ENCODE peak calls at places on chromosome 10, in seven cellular contexts. O is OCI-LY7, T is sigmoid colon, J is epithelial cell of esophagus, K is adrenal gland, H is dorsolateral prefrontal cortex, M is A549. D is an unnamed sample.
A peak's percentile ranks its signal among the peaks of the same experiment; 100 is the strongest.

GRCh38 chr10:21170216-21170615 is 273.1 kb upstream of the NEBL start:
- DNase-seq in O (no peak), K (no peak), J (no peak), M (no peak), T (no peak), H (no peak), D (no peak)

GRCh38 chr10:81426722-81427121 is 448.3 kb upstream of the NRG3 start:
- DNase-seq in H (no peak), O (no peak), T (no peak), K (no peak), M (no peak), J (no peak), D (no peak)

GRCh38 chr10:127195571-127196226 is 692 bp downstream of the INSYN2A start:
- DNase-seq in T (no peak), J (peak; percentile 13), M (peak; percentile 22), K (no peak), O (no peak), H (peak; percentile 39), D (no peak)

GRCh38 chr10:66167816-66168215 is 758.0 kb upstream of the LRRTM3 start:
- DNase-seq in K (no peak), T (no peak), M (no peak), J (peak; percentile 37), O (no peak), H (no peak), D (no peak)

GRCh38 chr10:132811891-132812481 is 26.0 kb upstream of the NKX6-2 start:
- DNase-seq in O (no peak), T (peak; percentile 63), J (no peak), M (no peak), K (no peak), H (no peak), D (no peak)

GRCh38 chr10:13987472-13987871 is 343.3 kb downstream of the FRMD4A start:
- DNase-seq in T (no peak), H (no peak), O (no peak), J (peak; percentile 49), M (peak; percentile 11), K (peak; percentile 10), D (no peak)

GRCh38 chr10:72679838-72680241 is 12.1 kb upstream of the MCU start:
- DNase-seq in J (no peak), O (no peak), H (no peak), K (no peak), M (peak; percentile 57), T (no peak), D (no peak)

GRCh38 chr10:47405829-47406547 is 21.9 kb upstream of the ZNF488 start:
- DNase-seq in H (no peak), T (no peak), J (peak; percentile 79), K (no peak), M (peak; percentile 26), O (no peak), D (peak; percentile 39)

GRCh38 chr10:33643042-33643441 is 308.6 kb upstream of the NRP1 start:
- DNase-seq in K (no peak), M (no peak), J (peak; percentile 67), O (no peak), T (no peak), H (no peak), D (no peak)

GRCh38 chr10:30434273-30435067 is 486 bp downstream of the MAP3K8 start:
- DNase-seq in T (peak; percentile 96), H (peak; percentile 48), J (peak; percentile 77), K (peak; percentile 94), M (peak; percentile 90), O (peak; percentile 75), D (peak; percentile 77)

GRCh38 chr10:62327897-62328296 is 46.3 kb upstream of the ZNF365 start:
- DNase-seq in T (no peak), J (no peak), M (no peak), H (no peak), O (no peak), K (no peak), D (no peak)

GRCh38 chr10:10911471-10911921 is 106.2 kb upstream of the CELF2 start:
- DNase-seq in T (peak; percentile 93), H (peak; percentile 41), J (peak; percentile 98), M (no peak), K (peak; percentile 39), O (no peak), D (peak; percentile 74)

GRCh38 chr10:130618636-130619035 is 482.4 kb downstream of the GLRX3 start:
- DNase-seq in J (no peak), O (no peak), K (no peak), M (no peak), H (no peak), T (no peak), D (no peak)

GRCh38 chr10:11931038-11931437 is 107.9 kb downstream of the PROSER2 start:
- DNase-seq in H (no peak), T (no peak), M (no peak), O (no peak), K (no peak), J (no peak), D (no peak)

GRCh38 chr10:80139290-80139689 is 6.8 kb downstream of the PLAC9 start:
- DNase-seq in K (no peak), H (no peak), J (no peak), M (no peak), O (no peak), T (no peak), D (no peak)

DNA sequence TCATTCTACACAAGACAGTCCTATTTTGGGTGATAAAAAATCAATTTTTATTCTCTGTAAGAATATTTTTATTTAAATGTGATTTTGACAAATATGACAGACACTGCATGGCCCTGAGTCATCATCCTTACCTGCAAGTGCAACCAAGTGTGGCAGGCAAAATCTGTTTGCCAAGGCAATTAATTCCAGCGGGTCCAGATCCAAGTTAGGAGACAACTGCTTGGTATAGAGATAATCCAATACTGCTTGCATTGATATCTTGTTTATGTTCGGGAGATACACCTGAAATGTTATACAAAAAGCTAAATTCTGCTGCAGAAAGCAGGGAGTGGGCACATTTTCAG is 66.2 kb downstream of the RHOBTB1 start:
- DNase-seq in K (no peak), O (no peak), T (no peak), J (peak; percentile 13), M (no peak), H (no peak), D (no peak)
- TF ChIP-seq CTCF in K (no peak), O (no peak), T (no peak), J (no peak), M (no peak), H (no peak), D (no peak)

GRCh38 chr10:123442901-123443300 is 223.3 kb upstream of the GPR26 start:
- DNase-seq in K (no peak), M (no peak), O (no peak), H (no peak), J (no peak), T (peak; percentile 42), D (no peak)

GRCh38 chr10:123445336-123445735 is 220.8 kb upstream of the GPR26 start:
- DNase-seq in T (peak; percentile 17), J (no peak), K (no peak), O (no peak), H (no peak), M (no peak), D (no peak)

GRCh38 chr10:123449234-123449962 is 216.8 kb upstream of the GPR26 start:
- DNase-seq in O (no peak), T (peak; percentile 48), K (no peak), H (no peak), M (no peak), J (no peak), D (no peak)

GRCh38 chr10:123443924-123444323 is 222.2 kb upstream of the GPR26 start:
- DNase-seq in M (no peak), J (no peak), H (no peak), T (peak; percentile 18), O (no peak), K (no peak), D (no peak)

DNA sequence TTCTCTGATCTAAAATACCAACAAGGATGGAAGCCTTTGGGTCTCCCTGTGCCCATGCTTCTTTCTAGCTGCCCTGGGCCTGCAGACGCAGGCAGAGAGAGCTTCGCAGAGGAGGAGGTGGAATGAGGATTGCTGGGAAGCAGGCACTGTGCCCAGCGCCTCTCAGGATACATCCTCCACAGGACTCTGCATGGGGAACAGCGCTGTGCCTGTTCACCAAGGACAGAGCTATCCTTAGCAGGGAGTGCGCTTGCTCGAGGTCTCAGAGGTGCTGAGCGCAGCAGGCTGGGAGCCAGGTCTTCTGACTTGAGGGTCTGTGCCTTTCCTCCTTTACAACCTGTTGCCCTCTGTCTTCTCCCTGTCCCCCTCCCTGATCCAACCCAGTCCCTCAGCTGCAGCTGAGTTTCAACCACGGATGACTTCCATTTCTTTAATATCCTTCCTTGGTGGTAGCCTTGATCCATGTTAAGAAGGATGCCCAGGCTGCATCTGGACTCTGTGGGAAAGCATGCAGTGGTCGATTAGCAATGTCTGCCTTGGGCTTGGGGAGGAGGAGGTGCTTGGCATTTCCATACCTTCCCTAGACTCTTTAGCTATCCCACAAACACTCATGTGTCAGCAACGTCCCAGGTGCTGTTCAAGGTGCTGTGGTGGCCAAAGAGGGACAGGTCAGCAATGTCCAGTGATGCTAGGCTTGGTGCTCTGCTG is 219.6 kb upstream of the GPR26 start:
- DNase-seq in T (peak; percentile 43), J (no peak), O (no peak), K (no peak), H (no peak), M (no peak), D (no peak)
- TF ChIP-seq CTCF in T (no peak), J (no peak), O (no peak), K (no peak), H (no peak), M (no peak), D (no peak)

GRCh38 chr10:3068201-3068967 is 1.0 kb downstream of the PFKP start:
- DNase-seq in K (peak; percentile 73), M (peak; percentile 60), H (peak; percentile 72), T (peak; percentile 85), O (peak; percentile 76), J (peak; percentile 43), D (no peak)
- TF ChIP-seq CTCF in K (no peak), M (no peak), H (no peak), T (no peak), O (no peak), J (peak; percentile 6), D (peak; percentile 36)

GRCh38 chr10:68720793-68721672 is at the start of gene CCAR1:
- DNase-seq in J (peak; percentile 98), T (peak; percentile 98), M (peak; percentile 99), K (peak; percentile 98), H (peak; percentile 95), O (peak; percentile 99), D (peak; percentile 97)
- TF ChIP-seq CTCF in J (no peak), T (no peak), M (no peak), K (no peak), H (no peak), O (no peak), D (no peak)

D was measured in type B pancreatic cell.